ENCODE peak calls at places on chromosomes 11 and 22, in seven cellular contexts. B, M, W, K, F, I and N are unnamed samples.

GRCh38 chr22:32185821-32186220 is 19.1 kb downstream of the RFPL2 start:
- DNase-seq in I (no peak), F (no peak), M (no peak), W (no peak), K (no peak), B (no peak), N (no peak)

GRCh38 chr11:26844963-26845362 is 123.1 kb upstream of the SLC5A12 start:
- DNase-seq in K (no peak), M (no peak), I (no peak), W (no peak), F (no peak), B (no peak), N (no peak)

GRCh38 chr11:1384206-1384965 is 5.3 kb upstream of the BRSK2 start:
- DNase-seq in K (no peak), F (no peak), W (peak), B (no peak), I (no peak), M (no peak), N (no peak)

GRCh38 chr11:75014129-75014528 is 25.4 kb downstream of the NEU3 start:
- DNase-seq in M (no peak), K (peak), B (peak), F (peak), W (no peak), I (no peak), N (no peak)

GRCh38 chr11:3193373-3194015 is 25.1 kb downstream of the MRGPRG start:
- DNase-seq in B (no peak), F (no peak), W (no peak), I (no peak), M (no peak), K (no peak), N (no peak)

GRCh38 chr11:61011239-61011870 is 39.9 kb downstream of the CD6 start:
- DNase-seq in M (peak), I (no peak), K (no peak), B (no peak), F (no peak), W (no peak), N (no peak)

GRCh38 chr22:42436402-42436801 is 4.2 kb upstream of the NFAM1 start:
- DNase-seq in W (no peak), M (no peak), K (no peak), F (no peak), B (no peak), I (no peak), N (no peak)

GRCh38 chr11:67635231-67635521 is 4.4 kb downstream of the TBX10 start:
- DNase-seq in F (no peak), B (no peak), I (no peak), M (no peak), K (no peak), W (no peak), N (no peak)

GRCh38 chr11:21007297-21007696 is 337.9 kb downstream of the NELL1 start:
- DNase-seq in F (no peak), K (no peak), W (no peak), B (no peak), M (no peak), I (peak), N (no peak)

GRCh38 chr11:2541881-2542361 is 97.1 kb downstream of the KCNQ1 start:
- DNase-seq in B (no peak), F (no peak), M (peak), K (no peak), W (no peak), I (no peak), N (peak)

GRCh38 chr11:65366340-65366773 is 11.8 kb downstream of the TIGD3 start:
- DNase-seq in W (peak), M (no peak), B (peak), I (peak), F (peak), K (peak), N (no peak)

GRCh38 chr22:32055069-32055468 is 12.0 kb downstream of the SLC5A1 start:
- DNase-seq in W (no peak), F (no peak), K (no peak), I (no peak), B (no peak), M (no peak), N (no peak)

GRCh38 chr11:41799747-41800146 is 340.3 kb upstream of the LRRC4C start:
- DNase-seq in F (no peak), B (no peak), M (no peak), W (no peak), K (no peak), I (no peak), N (no peak)

GRCh38 chr11:33613404-33613803 is 87.2 kb downstream of the C11orf91 start:
- DNase-seq in K (no peak), F (no peak), B (no peak), I (no peak), W (no peak), M (no peak), N (no peak)

GRCh38 chr11:129489254-129489653 is 113.6 kb downstream of the BARX2 start:
- DNase-seq in F (no peak), K (no peak), W (no peak), B (no peak), M (no peak), I (no peak), N (no peak)

GRCh38 chr11:27471067-27471587 is 1.5 kb downstream of the LGR4 start:
- DNase-seq in B (no peak), M (no peak), K (no peak), W (no peak), I (no peak), F (no peak), N (no peak)